ENCODE peak calls at places on chromosomes 12 and 14, in seven cellular contexts. M, G, D, H, I, B and W are unnamed samples.

GRCh38 chr12:89103831-89104230 is 248.5 kb downstream of the DUSP6 start:
- DNase-seq in M (no peak), I (no peak), B (no peak), D (no peak), H (no peak), G (no peak), W (no peak)

GRCh38 chr12:111785651-111786050 is 18.9 kb downstream of the ALDH2 start:
- DNase-seq in H (no peak), I (no peak), B (no peak), G (no peak), D (no peak), M (no peak), W (no peak)

GRCh38 chr14:42884100-42884499 is 1277.4 kb downstream of the LRFN5 start:
- DNase-seq in B (no peak), G (no peak), D (peak; percentile 90), H (no peak), I (no peak), M (no peak), W (no peak)

GRCh38 chr12:112190626-112191025 is 65.3 kb downstream of the TRAFD1 start:
- DNase-seq in B (no peak), G (no peak), H (no peak), M (no peak), I (no peak), D (no peak), W (no peak)

GRCh38 chr14:68926236-68926635 is 52.9 kb downstream of the ACTN1 start:
- DNase-seq in D (no peak), H (no peak), B (no peak), M (no peak), I (no peak), G (no peak), W (no peak)

GRCh38 chr14:35878272-35879140 is 52.4 kb downstream of the BRMS1L start:
- DNase-seq in G (peak; percentile 12), B (no peak), H (no peak), M (peak; percentile 88), I (no peak), D (peak; percentile 94), W (no peak)

GRCh38 chr14:75738192-75738591 is 77.1 kb downstream of the TTLL5 start:
- DNase-seq in D (no peak), M (no peak), B (no peak), H (no peak), I (no peak), G (no peak), W (no peak)

GRCh38 chr12:26340649-26341048 is 145.3 kb downstream of the SSPN start:
- DNase-seq in M (peak; percentile 13), H (no peak), B (no peak), G (no peak), D (no peak), I (no peak), W (no peak)

GRCh38 chr12:69321356-69321755 is 26.8 kb upstream of the LYZ start:
- DNase-seq in M (no peak), D (no peak), H (no peak), I (no peak), G (no peak), B (no peak), W (no peak)

GRCh38 chr14:80607430-80608200 is 333.9 kb downstream of the CEP128 start:
- DNase-seq in G (no peak), M (no peak), D (peak; percentile 44), H (no peak), B (no peak), I (no peak), W (no peak)

GRCh38 chr14:87066221-87066817 is 926.7 kb downstream of the GALC start:
- DNase-seq in D (peak; percentile 3), G (no peak), B (no peak), I (no peak), M (no peak), H (no peak), W (no peak)

GRCh38 chr12:30908389-30909087 is 18.0 kb upstream of the TSPAN11 start:
- DNase-seq in B (no peak), D (peak; percentile 69), H (no peak), G (no peak), I (no peak), M (peak; percentile 35), W (no peak)

GRCh38 chr12:6341439-6342139 is at the start of gene TNFRSF1A:
- DNase-seq in G (no peak), M (peak; percentile 82), B (peak; percentile 93), I (peak; percentile 86), D (peak; percentile 89), H (peak; percentile 85), W (peak; percentile 82)

GRCh38 chr12:54413284-54414190 is 5.5 kb downstream of the ITGA5 start:
- DNase-seq in D (peak; percentile 69), I (peak; percentile 80), G (no peak), M (peak; percentile 54), B (peak; percentile 79), H (no peak), W (no peak)

GRCh38 chr14:101834387-101835165 is 73.1 kb downstream of the PPP2R5C start:
- DNase-seq in M (no peak), H (no peak), I (no peak), B (no peak), D (peak; percentile 73), G (no peak), W (no peak)

GRCh38 chr14:104216457-104216856 is 78.1 kb downstream of the KIF26A start:
- DNase-seq in B (no peak), M (no peak), H (peak; percentile 12), G (no peak), D (no peak), I (peak; percentile 33), W (no peak)